ENCODE peak calls at places on chromosome 1, in nine cellular contexts. B is GM20000; L is GM12892; S is activated CD4-positive, alpha-beta T cell treated with anti-CD3 and anti-CD28 coated beads, Interleukin-2, amount 50 U/mL, for 48 hours; R is NCI-H2029; F is midbrain; D is CD4-positive, alpha-beta T cell; X is A172; E is endothelial cell of umbilical vein. I is an unnamed sample.

GRCh38 chr1:8813991-8814390 is 3.4 kb downstream of the RERE start:
- DNase-seq in X (no peak), R (no peak), L (no peak), S (no peak), D (no peak), E (no peak), B (no peak), F (peak), I (no peak)

GRCh38 chr1:88061106-88061829 is 622.8 kb upstream of the PKN2 start:
- DNase-seq in R (no peak), D (no peak), S (peak), F (peak), B (peak), X (peak), E (peak), L (no peak), I (peak)

GRCh38 chr1:160058087-160058486 is 11.9 kb downstream of the KCNJ10 start:
- DNase-seq in X (no peak), B (no peak), F (peak), L (no peak), D (no peak), E (peak), R (no peak), S (no peak), I (no peak)

GRCh38 chr1:214280386-214281029 is 451 bp upstream of the SMYD2 start:
- DNase-seq in R (no peak), D (peak), F (no peak), X (peak), L (peak), B (no peak), E (peak), S (peak), I (no peak)

GRCh38 chr1:8944006-8944405 is 1.7 kb upstream of the CA6 start:
- DNase-seq in S (no peak), R (no peak), F (no peak), X (peak), E (peak), D (no peak), B (no peak), L (no peak), I (no peak)

GRCh38 chr1:15684468-15685283 is 556 bp downstream of the PLEKHM2 start:
- DNase-seq in F (peak), R (no peak), D (peak), L (peak), X (no peak), B (peak), S (peak), E (peak), I (no peak)

GRCh38 chr1:67559222-67559700 is 125.7 kb upstream of the GADD45A start:
- DNase-seq in L (no peak), S (no peak), F (peak), R (no peak), D (no peak), X (peak), B (no peak), E (no peak), I (no peak)

GRCh38 chr1:14485285-14485684 is 113.2 kb upstream of the KAZN start:
- DNase-seq in S (no peak), F (no peak), R (no peak), E (no peak), L (no peak), D (no peak), B (no peak), X (no peak), I (no peak)

GRCh38 chr1:68279846-68280245 is 47.5 kb upstream of the WLS start:
- DNase-seq in S (no peak), L (no peak), F (no peak), X (no peak), D (no peak), E (no peak), B (no peak), R (no peak), I (no peak)

GRCh38 chr1:235946570-235946981 is 79.9 kb upstream of the LYST start:
- DNase-seq in F (no peak), B (peak), X (peak), R (no peak), E (no peak), L (no peak), S (no peak), D (no peak), I (no peak)

GRCh38 chr1:205354259-205354904 is 2.3 kb downstream of the KLHDC8A start:
- DNase-seq in X (peak), L (no peak), D (peak), B (peak), S (peak), F (peak), R (peak), E (peak), I (peak)

GRCh38 chr1:7315946-7316345 is 455.1 kb upstream of the VAMP3 start:
- DNase-seq in L (no peak), S (no peak), X (no peak), D (no peak), F (no peak), E (no peak), R (no peak), B (no peak), I (no peak)

GRCh38 chr1:54558434-54559030 is 10.5 kb downstream of the ACOT11 start:
- DNase-seq in S (no peak), R (no peak), E (no peak), F (no peak), X (no peak), B (no peak), L (no peak), D (no peak), I (no peak)

GRCh38 chr1:203328714-203329122 is 22.2 kb downstream of the FMOD start:
- DNase-seq in F (no peak), R (peak), E (no peak), X (peak), D (no peak), S (no peak), L (no peak), B (no peak), I (peak)

GRCh38 chr1:84300501-84300900 is 1.0 kb upstream of the SAMD13 start:
- DNase-seq in R (no peak), S (no peak), X (no peak), D (no peak), F (peak), E (no peak), L (no peak), B (no peak), I (no peak)

GRCh38 chr1:38076038-38076437 is 29.4 kb upstream of the POU3F1 start:
- DNase-seq in B (no peak), S (no peak), R (no peak), L (no peak), F (no peak), D (no peak), X (no peak), E (peak), I (no peak)

GRCh38 chr1:212366901-212367300 is 47.8 kb downstream of the PACC1 start:
- DNase-seq in R (no peak), D (no peak), F (no peak), E (no peak), L (no peak), S (no peak), X (no peak), B (no peak), I (no peak)

GRCh38 chr1:33032126-33032869 is 4.4 kb downstream of the AK2 start:
- DNase-seq in L (no peak), F (no peak), X (no peak), B (no peak), R (no peak), S (no peak), E (no peak), D (no peak), I (no peak)

GRCh38 chr1:36514501-36514900 is 31.8 kb upstream of the CSF3R start:
- DNase-seq in E (no peak), S (no peak), X (no peak), F (no peak), D (no peak), R (no peak), B (no peak), L (no peak), I (no peak)

GRCh38 chr1:152191260-152191659 is 32.2 kb upstream of the RPTN start:
- DNase-seq in L (no peak), S (no peak), B (no peak), F (no peak), D (no peak), E (no peak), X (no peak), R (no peak), I (no peak)

GRCh38 chr1:54528613-54529012 is 19.4 kb upstream of the ACOT11 start:
- DNase-seq in R (no peak), X (no peak), B (no peak), L (no peak), D (no peak), E (no peak), F (no peak), S (no peak), I (no peak)

GRCh38 chr1:187680823-187681222 is 852.1 kb downstream of the PLA2G4A start:
- DNase-seq in S (no peak), E (no peak), X (no peak), L (no peak), R (no peak), D (no peak), F (no peak), B (no peak), I (no peak)

GRCh38 chr1:165696625-165697100 is 1.7 kb downstream of the ALDH9A1 start:
- DNase-seq in S (no peak), B (no peak), L (no peak), X (peak), R (no peak), F (peak), E (peak), D (no peak), I (no peak)

GRCh38 chr1:201551877-201552731 is 13.2 kb downstream of the NAV1 start:
- DNase-seq in S (no peak), L (no peak), B (no peak), X (peak), R (no peak), E (peak), D (no peak), F (peak), I (no peak)

GRCh38 chr1:21099034-21099868 is 77.4 kb downstream of the EIF4G3 start:
- DNase-seq in D (no peak), S (no peak), F (no peak), R (no peak), E (no peak), L (no peak), B (no peak), X (no peak), I (no peak)

GRCh38 chr1:206766251-206766856 is 4.2 kb upstream of the IL19 start:
- DNase-seq in F (no peak), L (no peak), B (peak), R (peak), D (peak), E (no peak), S (peak), X (peak), I (no peak)

GRCh38 chr1:236608930-236609726 is 4.8 kb upstream of the HEATR1 start:
- DNase-seq in D (no peak), F (peak), X (peak), E (peak), R (peak), S (peak), L (no peak), B (no peak), I (peak)

GRCh38 chr1:91725961-91726704 is 159.8 kb downstream of the TGFBR3 start:
- DNase-seq in X (no peak), R (peak), F (no peak), L (no peak), B (no peak), D (no peak), E (peak), S (no peak), I (no peak)

GRCh38 chr1:52674497-52675384 is 23.4 kb downstream of the COA7 start:
- DNase-seq in F (no peak), X (peak), D (no peak), R (no peak), B (no peak), S (no peak), L (no peak), E (peak), I (no peak)

GRCh38 chr1:212186427-212187207 is 98.6 kb upstream of the PPP2R5A start:
- DNase-seq in X (no peak), D (no peak), L (peak), R (no peak), S (no peak), F (no peak), B (peak), E (no peak), I (no peak)

GRCh38 chr1:216310776-216311175 is 112.5 kb downstream of the USH2A start:
- DNase-seq in F (peak), D (no peak), L (no peak), E (no peak), S (no peak), B (peak), X (peak), R (peak), I (peak)

GRCh38 chr1:106926748-106927582 is 129.5 kb upstream of the PRMT6 start:
- DNase-seq in B (no peak), L (no peak), R (no peak), X (no peak), D (no peak), E (no peak), S (no peak), F (no peak), I (no peak)

GRCh38 chr1:170562644-170563338 is 30.8 kb downstream of the GORAB start:
- DNase-seq in D (no peak), F (no peak), B (peak), R (no peak), X (peak), L (no peak), S (peak), E (peak), I (no peak)

GRCh38 chr1:207870279-207871031 is 40.5 kb downstream of the CD34 start:
- DNase-seq in E (no peak), L (no peak), B (no peak), S (no peak), R (no peak), F (no peak), D (no peak), X (no peak), I (no peak)

GRCh38 chr1:74953622-74954021 is 180.6 kb upstream of the LHX8 start:
- DNase-seq in B (no peak), S (no peak), F (no peak), L (no peak), E (no peak), X (no peak), D (no peak), R (no peak), I (no peak)

GRCh38 chr1:94863919-94864318 is 43.8 kb downstream of the SLC44A3 start:
- DNase-seq in L (no peak), S (no peak), D (no peak), R (no peak), B (no peak), E (peak), X (peak), F (peak), I (no peak)

GRCh38 chr1:195376190-195376589 is 1232.0 kb downstream of the KCNT2 start:
- DNase-seq in F (no peak), E (no peak), D (no peak), R (no peak), B (no peak), L (no peak), S (no peak), X (peak), I (no peak)